ENCODE peak calls at places on chromosomes 5 and 9, in six cellular contexts. One of them, this sample, is unnamed. For H3K4me1, the result is how much of the 10 kb centered on the place peaks cover.

GRCh38 chr9:5043381-5043780 is 58.3 kb downstream of the JAK2 start:
- DNase-seq in adrenal gland: no peak
- DNase-seq in neuronal stem cell: no peak
- DNase-seq in PC-3: peak
- DNase-seq in kidney: no peak
- DNase-seq in left ventricle myocardium inferior: no peak
- DNase-seq in this sample: no peak

GRCh38 chr9:35616681-35617459 is 1.3 kb downstream of the CD72 start:
- DNase-seq in adrenal gland: peak
- DNase-seq in neuronal stem cell: no peak
- DNase-seq in PC-3: no peak
- DNase-seq in kidney: peak
- DNase-seq in left ventricle myocardium inferior: peak
- DNase-seq in this sample: peak

GRCh38 chr5:143652104-143652700 is 159.8 kb upstream of the HMHB1 start:
- DNase-seq in adrenal gland: no peak
- DNase-seq in neuronal stem cell: no peak
- DNase-seq in PC-3: no peak
- DNase-seq in kidney: no peak
- DNase-seq in left ventricle myocardium inferior: no peak
- DNase-seq in this sample: no peak

GRCh38 chr5:28561522-28561921 is 1523.1 kb upstream of the CDH9 start:
- DNase-seq in adrenal gland: no peak
- DNase-seq in neuronal stem cell: no peak
- DNase-seq in PC-3: no peak
- DNase-seq in kidney: no peak
- DNase-seq in left ventricle myocardium inferior: no peak
- DNase-seq in this sample: no peak

GRCh38 chr9:136588663-136589464 is 43.0 kb upstream of the NOTCH1 start:
- DNase-seq in adrenal gland: no peak
- DNase-seq in neuronal stem cell: no peak
- DNase-seq in PC-3: no peak
- DNase-seq in kidney: peak
- DNase-seq in left ventricle myocardium inferior: no peak
- DNase-seq in this sample: no peak

GRCh38 chr9:35935755-35936509 is 22.0 kb downstream of the OR2S2 start:
- DNase-seq in adrenal gland: no peak
- DNase-seq in neuronal stem cell: no peak
- DNase-seq in PC-3: peak
- DNase-seq in kidney: no peak
- DNase-seq in left ventricle myocardium inferior: no peak
- DNase-seq in this sample: no peak

GRCh38 chr9:128244443-128245226 is 31.2 kb downstream of the GOLGA2 start:
- DNase-seq in adrenal gland: peak
- DNase-seq in neuronal stem cell: no peak
- DNase-seq in PC-3: no peak
- DNase-seq in kidney: peak
- DNase-seq in left ventricle myocardium inferior: peak
- DNase-seq in this sample: peak

GRCh38 chr9:107175826-107176500 is 107.1 kb upstream of the RAD23B start:
- DNase-seq in adrenal gland: no peak
- DNase-seq in neuronal stem cell: no peak
- DNase-seq in PC-3: no peak
- DNase-seq in kidney: no peak
- DNase-seq in left ventricle myocardium inferior: peak
- DNase-seq in this sample: no peak

GRCh38 chr5:677131-678101 is 15.7 kb downstream of the TPPP start:
- DNase-seq in adrenal gland: peak
- DNase-seq in neuronal stem cell: no peak
- DNase-seq in PC-3: no peak
- DNase-seq in kidney: peak
- DNase-seq in left ventricle myocardium inferior: peak
- DNase-seq in this sample: no peak

GRCh38 chr9:105837261-105837660 is 142.9 kb downstream of the TMEM38B start:
- DNase-seq in adrenal gland: no peak
- DNase-seq in neuronal stem cell: no peak
- DNase-seq in PC-3: no peak
- DNase-seq in kidney: no peak
- DNase-seq in left ventricle myocardium inferior: no peak
- DNase-seq in this sample: no peak

GRCh38 chr5:82480331-82480730 is 202.2 kb upstream of the RPS23 start:
- DNase-seq in adrenal gland: no peak
- DNase-seq in neuronal stem cell: no peak
- DNase-seq in PC-3: no peak
- DNase-seq in kidney: no peak
- DNase-seq in left ventricle myocardium inferior: no peak
- DNase-seq in this sample: no peak

GRCh38 chr9:571066-571465 is 270.4 kb upstream of the DMRT1 start:
- DNase-seq in adrenal gland: no peak
- DNase-seq in neuronal stem cell: no peak
- DNase-seq in PC-3: no peak
- DNase-seq in kidney: no peak
- DNase-seq in left ventricle myocardium inferior: no peak
- DNase-seq in this sample: no peak

GRCh38 chr5:138178516-138179276 is at the start of the genes BRD8 and KIF20A:
- DNase-seq in adrenal gland: peak
- DNase-seq in neuronal stem cell: peak
- DNase-seq in PC-3: peak
- DNase-seq in kidney: peak
- DNase-seq in left ventricle myocardium inferior: peak
- DNase-seq in this sample: peak

GRCh38 chr5:156678484-156678883 is 171.6 kb upstream of the PPP1R2B start:
- DNase-seq in adrenal gland: no peak
- DNase-seq in neuronal stem cell: no peak
- DNase-seq in PC-3: peak
- DNase-seq in kidney: no peak
- DNase-seq in left ventricle myocardium inferior: no peak
- DNase-seq in this sample: no peak

DNA sequence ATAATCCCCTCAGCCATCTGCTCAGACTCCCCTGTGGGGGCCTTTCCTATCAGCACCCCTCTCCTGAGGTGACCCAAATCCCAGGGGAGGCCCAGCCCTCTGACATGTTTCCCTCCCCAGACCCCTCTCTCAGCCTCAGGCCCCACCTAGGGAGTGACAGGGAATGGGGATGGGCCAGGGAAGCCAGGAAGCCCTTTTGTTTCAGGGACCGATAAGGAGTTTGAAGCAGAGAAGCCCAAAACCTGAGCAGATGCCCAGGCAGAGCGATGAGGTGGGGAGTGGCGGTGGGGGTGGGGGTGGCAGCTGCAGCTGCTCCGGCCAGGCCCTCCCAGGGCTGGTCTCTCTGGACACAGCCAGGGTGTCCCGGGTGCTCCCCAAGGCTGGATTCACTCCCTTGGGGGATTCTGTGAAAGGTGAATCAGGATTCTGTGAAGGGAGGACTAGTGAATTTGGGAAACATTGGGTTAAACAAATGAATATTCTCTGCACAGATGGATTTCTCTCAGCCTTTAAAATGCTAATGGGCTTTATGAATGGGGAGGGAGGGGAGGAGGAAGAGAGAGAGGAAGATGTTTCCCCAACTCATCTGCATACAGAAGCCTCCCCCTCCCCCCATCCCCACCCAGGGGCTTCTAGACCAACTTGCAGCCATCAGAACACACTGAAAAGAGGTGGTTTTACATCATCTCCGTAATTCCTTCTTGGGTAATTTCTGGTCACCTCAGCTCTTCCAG is 17.4 kb downstream of the AKNA start:
- DNase-seq in adrenal gland: no peak
- DNase-seq in neuronal stem cell: no peak
- DNase-seq in PC-3: no peak
- DNase-seq in kidney: peak
- DNase-seq in left ventricle myocardium inferior: no peak
- DNase-seq in this sample: no peak
- H3K4me3 ChIP-seq in adrenal gland: no peak
- H3K4me3 ChIP-seq in neuronal stem cell: no peak
- H3K4me3 ChIP-seq in PC-3: no peak
- H3K4me3 ChIP-seq in kidney: no peak
- H3K4me3 ChIP-seq in left ventricle myocardium inferior: no peak
- H3K4me3 ChIP-seq in this sample: no peak

GRCh38 chr5:151073280-151073679 is 7.6 kb downstream of the TNIP1 start:
- DNase-seq in adrenal gland: no peak
- DNase-seq in neuronal stem cell: no peak
- DNase-seq in PC-3: no peak
- DNase-seq in kidney: no peak
- DNase-seq in left ventricle myocardium inferior: no peak
- DNase-seq in this sample: no peak
- H3K27ac ChIP-seq in adrenal gland: no peak
- H3K27ac ChIP-seq in neuronal stem cell: no peak
- H3K27ac ChIP-seq in PC-3: peak
- H3K27ac ChIP-seq in kidney: peak
- H3K27ac ChIP-seq in left ventricle myocardium inferior: peak
- H3K27ac ChIP-seq in this sample: no peak

GRCh38 chr9:74499111-74499601 is 2.0 kb downstream of the RORB start:
- DNase-seq in adrenal gland: peak
- DNase-seq in neuronal stem cell: peak
- DNase-seq in PC-3: no peak
- DNase-seq in kidney: peak
- DNase-seq in left ventricle myocardium inferior: no peak
- DNase-seq in this sample: no peak
- H3K4me1 ChIP-seq in adrenal gland: under half
- H3K4me1 ChIP-seq in neuronal stem cell: under half
- H3K4me1 ChIP-seq in PC-3: under half
- H3K4me1 ChIP-seq in kidney: under half
- H3K4me1 ChIP-seq in left ventricle myocardium inferior: under half
- H3K4me1 ChIP-seq in this sample: under half

GRCh38 chr5:98825582-98826375 is 52.3 kb downstream of the RGMB start:
- DNase-seq in adrenal gland: no peak
- DNase-seq in neuronal stem cell: no peak
- DNase-seq in PC-3: no peak
- DNase-seq in kidney: no peak
- DNase-seq in left ventricle myocardium inferior: no peak
- DNase-seq in this sample: no peak
- H3K4me3 ChIP-seq in adrenal gland: no peak
- H3K4me3 ChIP-seq in neuronal stem cell: no peak
- H3K4me3 ChIP-seq in PC-3: no peak
- H3K4me3 ChIP-seq in kidney: no peak
- H3K4me3 ChIP-seq in left ventricle myocardium inferior: no peak
- H3K4me3 ChIP-seq in this sample: no peak

GRCh38 chr9:134682651-134683364 is 41.2 kb downstream of the COL5A1 start:
- DNase-seq in adrenal gland: no peak
- DNase-seq in neuronal stem cell: no peak
- DNase-seq in PC-3: no peak
- DNase-seq in kidney: peak
- DNase-seq in left ventricle myocardium inferior: no peak
- DNase-seq in this sample: no peak

GRCh38 chr9:134680393-134681060 is 38.9 kb downstream of the COL5A1 start:
- DNase-seq in adrenal gland: no peak
- DNase-seq in neuronal stem cell: no peak
- DNase-seq in PC-3: no peak
- DNase-seq in kidney: peak
- DNase-seq in left ventricle myocardium inferior: no peak
- DNase-seq in this sample: no peak

GRCh38 chr9:134683714-134684374 is 42.2 kb downstream of the COL5A1 start:
- DNase-seq in adrenal gland: no peak
- DNase-seq in neuronal stem cell: no peak
- DNase-seq in PC-3: no peak
- DNase-seq in kidney: peak
- DNase-seq in left ventricle myocardium inferior: no peak
- DNase-seq in this sample: no peak

GRCh38 chr9:134681061-134681661 is 39.6 kb downstream of the COL5A1 start:
- DNase-seq in adrenal gland: no peak
- DNase-seq in neuronal stem cell: no peak
- DNase-seq in PC-3: no peak
- DNase-seq in kidney: peak
- DNase-seq in left ventricle myocardium inferior: no peak
- DNase-seq in this sample: no peak

GRCh38 chr9:134682026-134682425 is 40.4 kb downstream of the COL5A1 start:
- DNase-seq in adrenal gland: no peak
- DNase-seq in neuronal stem cell: no peak
- DNase-seq in PC-3: no peak
- DNase-seq in kidney: peak
- DNase-seq in left ventricle myocardium inferior: no peak
- DNase-seq in this sample: no peak
- H3K27ac ChIP-seq in adrenal gland: peak
- H3K27ac ChIP-seq in neuronal stem cell: no peak
- H3K27ac ChIP-seq in PC-3: no peak
- H3K27ac ChIP-seq in kidney: no peak
- H3K27ac ChIP-seq in left ventricle myocardium inferior: peak
- H3K27ac ChIP-seq in this sample: no peak

This sample was measured in thyroid gland.